ENCODE peak calls at places on chromosomes 11 and 22, in eight cellular contexts. P is GM13977; V is stimulated activated CD8-positive, alpha-beta memory T cell treated with anti-CD3 and anti-CD28 coated beads, Interleukin-4, amount 100 ng/mL, for 24 hours; G is cerebellum; C is activated CD4-positive, CD25-positive, alpha-beta regulatory T cell; N is choroid plexus epithelial cell; J is nucleus accumbens; R is RWPE1. Q is an unnamed sample.

GRCh38 chr11:14980854-14981253 is 8.7 kb upstream of the CALCA start:
- DNase-seq in J (no peak), V (no peak), R (no peak), P (no peak), N (peak), C (no peak), G (no peak), Q (no peak)

GRCh38 chr11:46238967-46239800 is 38.3 kb upstream of the CREB3L1 start:
- DNase-seq in R (peak), V (peak), C (peak), J (peak), G (peak), P (peak), N (peak), Q (peak)

GRCh38 chr22:45452565-45453449 is 39.3 kb downstream of the RIBC2 start:
- DNase-seq in V (no peak), C (no peak), N (no peak), J (no peak), G (no peak), P (no peak), R (no peak), Q (no peak)

GRCh38 chr22:40628354-40629042 is 8.0 kb downstream of the MRTFA start:
- DNase-seq in V (no peak), R (no peak), J (no peak), C (no peak), G (no peak), N (peak), P (no peak), Q (no peak)

GRCh38 chr11:121714356-121714755 is 261.6 kb upstream of the SORL1-AS1 start:
- DNase-seq in R (no peak), G (no peak), P (no peak), V (no peak), N (no peak), J (no peak), C (no peak), Q (no peak)

GRCh38 chr11:77082838-77083552 is 16.2 kb downstream of the CAPN5 start:
- DNase-seq in J (no peak), V (no peak), N (peak), R (no peak), G (no peak), C (peak), P (no peak), Q (no peak)

GRCh38 chr11:45964911-45965389 is 42.5 kb downstream of the LARGE2 start:
- DNase-seq in R (peak), C (peak), N (peak), V (peak), P (peak), G (peak), J (peak), Q (peak)

GRCh38 chr11:66317766-66318575 is 1.1 kb upstream of the CD248 start:
- DNase-seq in N (peak), J (no peak), R (no peak), C (no peak), V (peak), G (no peak), P (no peak), Q (no peak)

GRCh38 chr11:134334796-134335571 is 3.2 kb downstream of the GLB1L2 start:
- DNase-seq in J (no peak), C (no peak), V (no peak), N (no peak), R (no peak), G (no peak), P (no peak), Q (no peak)

GRCh38 chr22:45518580-45518991 is 15.9 kb downstream of the FBLN1 start:
- DNase-seq in J (no peak), R (no peak), P (no peak), V (no peak), C (no peak), N (no peak), G (peak), Q (peak)

GRCh38 chr11:102007567-102008437 is 39.4 kb upstream of the CFAP300 start:
- DNase-seq in P (peak), G (peak), J (no peak), R (peak), C (no peak), V (no peak), N (peak), Q (peak)

GRCh38 chr11:11708256-11708655 is 86.5 kb upstream of the GALNT18 start:
- DNase-seq in V (no peak), C (no peak), N (peak), G (no peak), J (no peak), R (no peak), P (no peak), Q (no peak)

GRCh38 chr22:19691007-19691720 is 23.1 kb upstream of the SEPTIN5 start:
- DNase-seq in J (no peak), G (no peak), V (no peak), C (no peak), P (no peak), N (no peak), R (no peak), Q (no peak)

GRCh38 chr11:66727282-66727882 is 1.6 kb downstream of the SPTBN2 start:
- DNase-seq in C (no peak), R (peak), G (peak), V (no peak), P (no peak), J (no peak), N (peak), Q (peak)

GRCh38 chr11:82701847-82702520 is 31.7 kb downstream of the FAM181B start:
- DNase-seq in V (no peak), C (no peak), G (no peak), N (peak), P (no peak), R (peak), J (no peak), Q (peak)

GRCh38 chr11:67665537-67666302 is 8.7 kb downstream of the ALDH3B2 start:
- DNase-seq in R (no peak), V (no peak), C (no peak), G (no peak), P (peak), N (no peak), J (no peak), Q (no peak)

GRCh38 chr11:103659138-103659734 is 377.2 kb upstream of the DDI1 start:
- DNase-seq in J (no peak), R (peak), V (no peak), P (no peak), C (no peak), G (no peak), N (peak), Q (peak)

GRCh38 chr22:26568207-26568706 is 21.7 kb downstream of the TPST2 start:
- DNase-seq in V (no peak), R (peak), J (no peak), G (no peak), P (no peak), C (no peak), N (peak), Q (no peak)

GRCh38 chr11:2091786-2092463 is 47.3 kb downstream of the IGF2 start:
- DNase-seq in R (no peak), C (no peak), J (no peak), P (no peak), N (no peak), V (no peak), G (no peak), Q (no peak)

GRCh38 chr11:85821636-85822035 is 10.7 kb upstream of the SYTL2 start:
- DNase-seq in C (no peak), P (no peak), V (no peak), N (peak), R (no peak), J (no peak), G (no peak), Q (no peak)

GRCh38 chr22:35330258-35330861 is 30.7 kb downstream of the TOM1 start:
- DNase-seq in N (peak), J (no peak), V (peak), R (peak), C (no peak), P (no peak), G (no peak), Q (no peak)

GRCh38 chr22:20495861-20496681 is 476 bp upstream of the KLHL22 start:
- DNase-seq in V (peak), R (peak), G (peak), P (peak), C (peak), J (peak), N (peak), Q (peak)

GRCh38 chr11:79441159-79441875 is 487 bp upstream of the TENM4 start:
- DNase-seq in V (no peak), N (no peak), J (no peak), G (no peak), R (no peak), C (no peak), P (no peak), Q (no peak)

GRCh38 chr11:72738199-72739141 is 13.7 kb downstream of the ARAP1 start:
- DNase-seq in P (peak), C (no peak), N (no peak), G (no peak), J (no peak), R (peak), V (no peak), Q (no peak)

GRCh38 chr11:75350122-75350742 is 1.2 kb downstream of the ARRB1 start:
- DNase-seq in P (no peak), G (no peak), R (no peak), V (no peak), C (no peak), N (no peak), J (no peak), Q (no peak)

GRCh38 chr11:76578655-76579046 is 91.9 kb downstream of the LRRC32 start:
- DNase-seq in P (no peak), G (no peak), N (no peak), C (no peak), R (no peak), V (no peak), J (no peak), Q (no peak)

GRCh38 chr11:59097113-59097708 is 9.8 kb upstream of the FAM111B start:
- DNase-seq in V (peak), C (peak), P (no peak), R (peak), J (peak), G (no peak), N (peak), Q (peak)

GRCh38 chr22:36762687-36763260 is 13.1 kb downstream of the IFT27 start:
- DNase-seq in J (no peak), N (no peak), P (no peak), V (no peak), G (no peak), R (no peak), C (no peak), Q (no peak)

GRCh38 chr11:12066799-12067508 is 43.4 kb upstream of the MICAL2 start:
- DNase-seq in R (no peak), J (no peak), V (no peak), G (peak), P (no peak), N (peak), C (no peak), Q (peak)

GRCh38 chr11:124891390-124891861 is 6.2 kb downstream of the ROBO4 start:
- DNase-seq in N (no peak), V (no peak), P (no peak), G (no peak), R (no peak), J (no peak), C (no peak), Q (no peak)

GRCh38 chr11:65501530-65502273 is 2.9 kb downstream of the MALAT1 start:
- DNase-seq in C (no peak), G (no peak), N (peak), R (no peak), V (no peak), J (no peak), P (no peak), Q (peak)

GRCh38 chr11:121048464-121049233 is 24.7 kb downstream of the TBCEL start:
- DNase-seq in N (no peak), J (no peak), V (no peak), C (no peak), P (no peak), G (no peak), R (peak), Q (no peak)

GRCh38 chr11:67419330-67420049 is 4.0 kb downstream of the CARNS1 start:
- DNase-seq in C (no peak), R (no peak), G (no peak), N (no peak), P (no peak), V (no peak), J (no peak), Q (no peak)

GRCh38 chr11:120028181-120028935 is 109.6 kb downstream of the TRIM29 start:
- DNase-seq in N (no peak), V (no peak), P (peak), R (no peak), C (no peak), J (no peak), G (no peak), Q (no peak)

GRCh38 chr11:123478352-123478986 is 48.4 kb downstream of the GRAMD1B start:
- DNase-seq in P (no peak), G (peak), J (peak), R (peak), C (no peak), N (peak), V (no peak), Q (peak)

GRCh38 chr11:64094463-64095223 is 58.9 kb downstream of the FLRT1 start:
- DNase-seq in R (peak), C (no peak), G (no peak), J (peak), N (peak), V (no peak), P (no peak), Q (no peak)

GRCh38 chr11:94243571-94244229 is 60.7 kb upstream of the IZUMO1R start:
- DNase-seq in J (no peak), N (no peak), V (no peak), P (no peak), G (no peak), C (no peak), R (no peak), Q (no peak)

GRCh38 chr11:132126973-132127900 is 756.8 kb downstream of the NTM start:
- DNase-seq in V (no peak), J (peak), N (peak), R (peak), G (peak), C (no peak), P (peak), Q (peak)

GRCh38 chr11:107898270-107898669 is 30.0 kb upstream of the RAB39A start:
- DNase-seq in P (peak), N (peak), C (no peak), V (no peak), R (peak), G (no peak), J (no peak), Q (peak)